ENCODE peak calls at places on chromosomes 5 and 9, in eight cellular contexts. M, B, R, K, C, X, W and A are unnamed samples.

GRCh38 chr9:86452194-86452828 is 98.1 kb upstream of the TUT7 start:
- DNase-seq in C (no peak), W (no peak), R (no peak), X (no peak), B (no peak), K (no peak), M (no peak), A (no peak)

GRCh38 chr5:38467353-38468040 is 88.9 kb downstream of the LIFR start:
- DNase-seq in K (no peak), R (no peak), M (peak; percentile 48), B (no peak), X (no peak), C (no peak), W (no peak), A (no peak)

GRCh38 chr5:166962470-166962869 is 1329.0 kb upstream of the WWC1 start:
- DNase-seq in W (no peak), R (no peak), M (peak; percentile 19), X (peak; percentile 77), C (no peak), B (no peak), K (no peak), A (no peak)

GRCh38 chr5:176728810-176729209 is 81.5 kb downstream of the TSPAN17 start:
- DNase-seq in C (no peak), M (no peak), K (no peak), W (no peak), X (no peak), B (no peak), R (no peak), A (no peak)

GRCh38 chr5:65508978-65509377 is 27.3 kb upstream of the ADAMTS6 start:
- DNase-seq in K (no peak), R (no peak), X (no peak), M (peak; percentile 50), W (no peak), B (no peak), C (no peak), A (no peak)

GRCh38 chr9:87567047-87567446 is 69.4 kb downstream of the DAPK1 start:
- DNase-seq in K (no peak), M (no peak), W (no peak), B (no peak), R (no peak), X (no peak), C (no peak), A (peak; percentile 82)

GRCh38 chr5:130065617-130066016 is 161.4 kb downstream of the CHSY3 start:
- DNase-seq in R (no peak), K (no peak), W (no peak), M (no peak), B (no peak), X (no peak), C (no peak), A (no peak)

GRCh38 chr5:93800988-93801811 is 59.8 kb upstream of the POU5F2 start:
- DNase-seq in R (no peak), B (no peak), K (no peak), X (no peak), M (peak; percentile 62), W (peak; percentile 10), C (peak; percentile 53), A (peak; percentile 39)

GRCh38 chr9:107919263-107919662 is 429.7 kb upstream of the KLF4 start:
- DNase-seq in C (no peak), M (no peak), B (no peak), R (no peak), X (no peak), K (no peak), W (no peak), A (no peak)

GRCh38 chr9:2493106-2493505 is 128.5 kb upstream of the VLDLR start:
- DNase-seq in M (peak; percentile 50), B (no peak), X (no peak), R (no peak), C (no peak), W (no peak), K (no peak), A (no peak)

GRCh38 chr9:101465330-101465915 is 29.8 kb upstream of the ALDOB start:
- DNase-seq in M (peak; percentile 71), C (peak; percentile 48), B (no peak), K (no peak), X (no peak), W (no peak), R (peak; percentile 13), A (peak; percentile 32)

GRCh38 chr5:61280205-61280604 is 51.9 kb upstream of the ZSWIM6 start:
- DNase-seq in B (no peak), M (peak; percentile 91), R (no peak), K (no peak), W (no peak), X (no peak), C (no peak), A (peak; percentile 88)

GRCh38 chr5:38601133-38601842 is 44.8 kb upstream of the LIFR start:
- DNase-seq in R (no peak), X (no peak), C (no peak), K (no peak), M (no peak), B (no peak), W (no peak), A (no peak)

GRCh38 chr5:9726931-9727330 is 96.8 kb upstream of the TAS2R1 start:
- DNase-seq in C (no peak), K (no peak), M (no peak), W (no peak), R (no peak), X (no peak), B (no peak), A (no peak)

GRCh38 chr9:81313877-81314276 is 375.5 kb downstream of the TLE1 start:
- DNase-seq in W (no peak), M (no peak), X (no peak), B (no peak), C (no peak), R (no peak), K (no peak), A (no peak)

GRCh38 chr5:179577286-179577960 is 27.1 kb downstream of the RUFY1 start:
- DNase-seq in K (no peak), X (peak; percentile 68), W (no peak), C (no peak), B (no peak), M (no peak), R (no peak), A (no peak)

GRCh38 chr5:76084496-76085285 is 1.5 kb downstream of the SV2C start:
- DNase-seq in X (no peak), R (peak; percentile 23), W (peak; percentile 27), B (no peak), C (peak; percentile 35), M (no peak), K (no peak), A (no peak)

GRCh38 chr9:92726971-92727715 is 37.5 kb downstream of the BICD2 start:
- DNase-seq in X (peak; percentile 69), R (no peak), W (no peak), M (peak; percentile 79), K (no peak), C (no peak), B (no peak), A (peak; percentile 27)

GRCh38 chr9:19748278-19749126 is 40.3 kb downstream of the SLC24A2 start:
- DNase-seq in W (no peak), M (peak; percentile 11), R (no peak), K (no peak), B (no peak), X (no peak), C (no peak), A (peak; percentile 18)

GRCh38 chr9:76624381-76625048 is 139.7 kb upstream of the PCA3 start:
- DNase-seq in B (no peak), K (no peak), R (no peak), C (no peak), M (no peak), W (peak; percentile 18), X (no peak), A (no peak)

GRCh38 chr5:163649522-163649921 is 144.1 kb downstream of the MAT2B start:
- DNase-seq in C (no peak), B (no peak), M (peak; percentile 84), R (no peak), K (no peak), W (no peak), X (no peak), A (peak; percentile 99)

GRCh38 chr5:54217826-54218503 is 92.4 kb downstream of the ARL15 start:
- DNase-seq in K (no peak), X (no peak), W (peak; percentile 16), M (peak; percentile 75), R (no peak), C (peak; percentile 69), B (peak; percentile 57), A (no peak)

GRCh38 chr5:89313804-89314588 is 431.0 kb upstream of the MEF2C start:
- DNase-seq in X (no peak), M (peak; percentile 70), K (no peak), C (peak; percentile 62), B (no peak), W (peak; percentile 59), R (no peak), A (peak; percentile 38)

GRCh38 chr9:85741112-85741874 is 461 bp downstream of the AGTPBP1 start:
- DNase-seq in K (peak; percentile 41), X (peak; percentile 76), W (peak; percentile 65), M (no peak), B (peak; percentile 47), C (no peak), R (peak; percentile 66), A (no peak)

GRCh38 chr5:73901455-73901854 is 275.5 kb downstream of the ARHGEF28 start:
- DNase-seq in R (no peak), X (no peak), W (no peak), K (no peak), C (peak; percentile 30), M (no peak), B (no peak), A (peak; percentile 25)

GRCh38 chr9:34343090-34343489 is 13.7 kb downstream of the NUDT2 start:
- DNase-seq in B (no peak), M (no peak), K (no peak), W (no peak), R (no peak), C (no peak), X (no peak), A (no peak)